ENCODE peak calls at places on chromosome 15, in eight cellular contexts. C, F, U, Q, S, Y, I and H are unnamed samples.

GRCh38 chr15:90463381-90463780 is 66.3 kb upstream of the CRTC3 start:
- DNase-seq in C (no peak), F (peak), U (no peak), Q (no peak), S (no peak), Y (no peak), I (no peak), H (no peak)

GRCh38 chr15:39774688-39775267 is 7.9 kb downstream of the FSIP1 start:
- DNase-seq in C (no peak), F (no peak), U (no peak), Q (no peak), S (no peak), Y (no peak), I (no peak), H (no peak)

GRCh38 chr15:67080900-67081431 is 15.6 kb downstream of the SMAD3 start:
- DNase-seq in C (no peak), F (peak), U (no peak), Q (no peak), S (peak), Y (peak), I (no peak), H (no peak)

GRCh38 chr15:31801152-31801551 is 229.2 kb upstream of the CHRNA7 start:
- DNase-seq in C (peak), F (no peak), U (no peak), Q (peak), S (peak), Y (peak), I (no peak), H (no peak)

GRCh38 chr15:85580914-85581313 is 200.5 kb downstream of the AKAP13 start:
- DNase-seq in C (peak), F (peak), U (no peak), Q (no peak), S (peak), Y (peak), I (peak), H (peak)

GRCh38 chr15:93088200-93088980 is 621 bp downstream of the RGMA start:
- DNase-seq in C (peak), F (peak), U (no peak), Q (peak), S (no peak), Y (peak), I (no peak), H (no peak)

GRCh38 chr15:64877435-64877834 is 34.3 kb upstream of the ANKDD1A start:
- DNase-seq in C (peak), F (no peak), U (no peak), Q (peak), S (peak), Y (peak), I (no peak), H (peak)

GRCh38 chr15:90001062-90001682 is at the start of gene ZNF710:
- DNase-seq in C (peak), F (peak), U (no peak), Q (peak), S (peak), Y (peak), I (peak), H (no peak)

GRCh38 chr15:101810905-101811304 is 1.1 kb upstream of the OR4F15 start:
- DNase-seq in C (no peak), F (peak), U (no peak), Q (no peak), S (no peak), Y (no peak), I (no peak), H (no peak)

GRCh38 chr15:91113036-91113435 is 13.0 kb downstream of the SV2B start:
- DNase-seq in C (no peak), F (no peak), U (no peak), Q (peak), S (no peak), Y (no peak), I (no peak), H (no peak)

GRCh38 chr15:74781673-74782595 is at the start of gene CSK:
- DNase-seq in C (peak), F (peak), U (peak), Q (peak), S (peak), Y (peak), I (no peak), H (peak)

GRCh38 chr15:45704329-45705249 is 69.8 kb downstream of the SQOR start:
- DNase-seq in C (peak), F (peak), U (no peak), Q (peak), S (peak), Y (peak), I (no peak), H (no peak)

GRCh38 chr15:35757323-35757722 is 211.4 kb upstream of the DPH6 start:
- DNase-seq in C (no peak), F (no peak), U (no peak), Q (no peak), S (no peak), Y (no peak), I (no peak), H (no peak)

GRCh38 chr15:36724493-36724892 is 145.1 kb downstream of the CDIN1 start:
- DNase-seq in C (no peak), F (no peak), U (no peak), Q (no peak), S (no peak), Y (no peak), I (no peak), H (no peak)